ENCODE peak calls at places on chromosomes 16 and 17, in five cellular contexts. Q is HCT116, I is tibial nerve, T is body of pancreas, C is adrenal gland. K is an unnamed sample.

GRCh38 chr17:63956296-63956920 is 16.3 kb downstream of the SCN4A start:
- DNase-seq in C (no peak), T (no peak), I (no peak), Q (no peak), K (no peak)

GRCh38 chr16:50259334-50260205 is 6.8 kb upstream of the ADCY7 start:
- DNase-seq in T (no peak), Q (no peak), C (no peak), I (peak), K (peak)

GRCh38 chr16:48235556-48236136 is 8.5 kb upstream of the LONP2 start:
- DNase-seq in I (no peak), Q (no peak), T (no peak), C (no peak), K (no peak)

GRCh38 chr16:9099131-9099625 is 7.7 kb downstream of the HAPSTR1 start:
- DNase-seq in C (no peak), I (no peak), T (no peak), Q (no peak), K (no peak)

GRCh38 chr17:70609566-70609965 is 440.2 kb downstream of the KCNJ2 start:
- DNase-seq in T (no peak), Q (no peak), I (no peak), C (no peak), K (no peak)

GRCh38 chr17:19254651-19255050 is 17.5 kb downstream of the EPN2 start:
- DNase-seq in Q (no peak), C (no peak), I (no peak), T (no peak), K (no peak)

GRCh38 chr16:59330030-59330670 is 596.0 kb upstream of the GOT2 start:
- DNase-seq in Q (no peak), C (no peak), T (no peak), I (no peak), K (no peak)

GRCh38 chr16:84952335-84953050 is 58.8 kb downstream of the ZDHHC7 start:
- DNase-seq in Q (peak), T (peak), I (peak), C (peak), K (peak)

GRCh38 chr16:14386115-14386514 is 243.9 kb downstream of the PARN start:
- DNase-seq in C (no peak), T (no peak), Q (no peak), I (no peak), K (no peak)

GRCh38 chr17:78759203-78759968 is 22.7 kb downstream of the CYTH1 start:
- DNase-seq in Q (no peak), I (no peak), T (peak), C (no peak), K (peak)

GRCh38 chr17:9484789-9485188 is 90.8 kb downstream of the STX8 start:
- DNase-seq in T (no peak), I (no peak), Q (no peak), C (no peak), K (no peak)

GRCh38 chr16:73864868-73865267 is 431.7 kb upstream of the PSMD7 start:
- DNase-seq in I (no peak), T (no peak), C (no peak), Q (no peak), K (no peak)

GRCh38 chr16:19102187-19102872 is 11.4 kb upstream of the ITPRIPL2 start:
- DNase-seq in C (no peak), T (no peak), Q (no peak), I (no peak), K (no peak)

GRCh38 chr17:52660692-52661091 is 502.2 kb upstream of the CA10 start:
- DNase-seq in C (no peak), Q (no peak), I (no peak), T (no peak), K (no peak)

GRCh38 chr16:5042574-5043171 is 8.9 kb upstream of the NAGPA start:
- DNase-seq in C (no peak), T (no peak), I (no peak), Q (peak), K (no peak)

GRCh38 chr16:4316732-4317461 is 1.0 kb downstream of the GLIS2 start:
- DNase-seq in T (peak), I (no peak), Q (no peak), C (peak), K (no peak)

GRCh38 chr17:79618383-79619067 is 7.7 kb upstream of the RBFOX3 start:
- DNase-seq in I (no peak), T (no peak), Q (no peak), C (no peak), K (peak)

GRCh38 chr16:68377667-68378420 is 67.0 kb downstream of the PRMT7 start:
- DNase-seq in I (no peak), Q (no peak), T (no peak), C (no peak), K (no peak)

GRCh38 chr17:7063518-7064094 is 16.4 kb downstream of the CLEC10A start:
- DNase-seq in Q (no peak), I (no peak), C (no peak), T (no peak), K (no peak)

GRCh38 chr17:2056221-2057129 is 1.6 kb downstream of the HIC1 start:
- DNase-seq in I (no peak), Q (no peak), C (no peak), T (no peak), K (no peak)

GRCh38 chr17:38735161-38735997 is 5.2 kb downstream of the CISD3 start:
- DNase-seq in C (peak), T (peak), I (no peak), Q (no peak), K (peak)

GRCh38 chr17:18037482-18037881 is 1.5 kb downstream of the ATPAF2 start:
- DNase-seq in T (no peak), I (no peak), Q (no peak), C (no peak), K (no peak)

GRCh38 chr17:18040287-18040858 is 1.2 kb downstream of the GID4 start:
- DNase-seq in Q (no peak), T (no peak), C (no peak), I (no peak), K (no peak)

GRCh38 chr17:18038149-18038850 is 668 bp downstream of the ATPAF2 start:
- DNase-seq in C (no peak), T (no peak), Q (no peak), I (no peak), K (no peak)

GRCh38 chr17:18039535-18040286 is 503 bp downstream of the GID4 start:
- DNase-seq in T (peak), C (no peak), Q (no peak), I (peak), K (no peak)

DNA sequence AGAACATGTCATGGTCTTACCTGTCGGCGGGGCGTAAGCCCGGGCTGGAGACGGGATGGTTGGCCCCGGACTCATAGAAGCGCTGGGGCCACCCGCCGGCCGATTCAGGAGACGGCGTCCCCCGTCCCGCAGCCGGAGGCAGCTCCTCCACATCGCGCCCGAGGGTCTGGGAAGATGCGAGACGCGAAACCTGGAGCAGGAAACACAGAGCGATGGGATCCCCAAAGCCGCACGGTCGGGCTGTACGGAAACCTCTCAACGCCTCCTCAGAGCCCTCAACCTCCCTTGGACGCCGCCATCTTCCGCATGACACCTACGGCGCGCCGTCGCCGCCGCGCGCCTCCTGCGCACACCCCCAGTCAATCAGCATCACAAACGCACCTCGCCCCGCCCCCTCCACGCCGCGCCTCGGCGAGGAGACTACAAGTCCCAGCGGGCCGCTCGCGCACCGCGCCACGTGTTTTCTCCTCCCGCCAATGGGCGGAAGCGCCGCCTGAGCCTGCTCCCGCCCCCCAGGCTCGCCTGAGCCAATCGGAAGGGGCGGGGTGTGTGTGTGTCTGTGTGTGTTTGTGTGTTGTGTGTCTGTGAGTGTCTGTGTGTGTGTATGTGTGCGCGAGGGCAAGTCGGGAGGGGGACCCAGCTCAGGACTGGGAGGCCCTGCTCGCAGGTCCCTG is at the start of the genes ATPAF2 and GID4:
- DNase-seq in Q (peak), T (peak), I (peak), C (peak), K (peak)
- TF ChIP-seq POLR2A in Q (peak), T (peak), I (no peak), C (peak), K (no peak)

GRCh38 chr17:62619413-62620155 is 7.9 kb upstream of the MRC2 start:
- DNase-seq in T (no peak), C (no peak), Q (no peak), I (no peak), K (no peak)

GRCh38 chr17:62617894-62618472 is 9.5 kb upstream of the MRC2 start:
- DNase-seq in I (no peak), T (no peak), Q (no peak), C (no peak), K (no peak)

GRCh38 chr17:62618647-62619412 is 8.6 kb upstream of the MRC2 start:
- DNase-seq in T (no peak), Q (no peak), I (no peak), C (no peak), K (no peak)

GRCh38 chr17:62615503-62615902 is 12.0 kb upstream of the MRC2 start:
- DNase-seq in I (no peak), T (no peak), C (no peak), Q (no peak), K (no peak)

DNA sequence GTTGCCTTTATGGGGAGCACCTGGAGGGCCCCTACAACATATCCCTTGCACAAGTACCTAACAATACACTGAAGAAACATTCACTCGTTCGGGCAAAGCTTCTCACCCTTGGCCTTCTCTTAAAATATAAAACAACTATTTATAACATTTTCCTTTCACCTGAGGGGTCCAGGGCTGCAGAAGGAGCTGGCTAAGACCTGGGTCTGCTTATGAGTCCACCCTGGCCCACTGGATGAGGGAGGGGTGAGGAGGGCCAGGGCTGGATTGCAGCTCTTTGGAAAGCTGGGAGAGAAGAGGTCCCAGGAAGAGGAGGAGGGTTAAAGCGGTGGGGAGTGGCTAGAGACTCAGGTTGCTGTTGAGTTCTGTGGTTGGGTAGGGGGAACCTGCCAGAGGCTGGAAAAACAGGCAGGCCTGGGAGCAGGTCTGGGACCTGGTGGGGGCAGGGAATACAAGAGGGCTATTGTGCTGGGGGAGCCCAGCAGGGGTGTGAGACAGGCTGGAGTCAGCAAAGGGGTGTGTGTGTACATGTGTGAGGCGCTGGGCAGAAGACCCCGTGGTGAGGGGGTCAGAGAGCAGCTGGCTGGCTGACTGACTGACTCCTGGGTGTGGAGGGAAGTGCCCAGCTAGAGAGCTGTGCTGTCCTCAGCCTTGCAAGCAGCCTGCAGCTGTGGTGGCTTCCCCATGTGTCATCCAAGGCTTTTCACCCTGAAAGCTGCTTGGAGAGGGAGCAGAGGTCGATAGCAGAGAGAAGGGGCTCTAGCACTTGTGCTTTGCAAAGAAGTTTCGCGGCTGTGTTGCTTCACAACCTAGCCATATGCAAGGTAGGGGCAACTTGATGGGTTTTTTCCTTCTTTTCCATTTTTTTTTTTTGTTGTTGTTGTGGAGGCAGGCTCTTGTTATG is 10.2 kb upstream of the MRC2 start:
- DNase-seq in Q (no peak), T (no peak), I (no peak), C (no peak), K (no peak)
- TF ChIP-seq POLR2A in Q (no peak), T (no peak), I (no peak), C (no peak), K (no peak)

DNA sequence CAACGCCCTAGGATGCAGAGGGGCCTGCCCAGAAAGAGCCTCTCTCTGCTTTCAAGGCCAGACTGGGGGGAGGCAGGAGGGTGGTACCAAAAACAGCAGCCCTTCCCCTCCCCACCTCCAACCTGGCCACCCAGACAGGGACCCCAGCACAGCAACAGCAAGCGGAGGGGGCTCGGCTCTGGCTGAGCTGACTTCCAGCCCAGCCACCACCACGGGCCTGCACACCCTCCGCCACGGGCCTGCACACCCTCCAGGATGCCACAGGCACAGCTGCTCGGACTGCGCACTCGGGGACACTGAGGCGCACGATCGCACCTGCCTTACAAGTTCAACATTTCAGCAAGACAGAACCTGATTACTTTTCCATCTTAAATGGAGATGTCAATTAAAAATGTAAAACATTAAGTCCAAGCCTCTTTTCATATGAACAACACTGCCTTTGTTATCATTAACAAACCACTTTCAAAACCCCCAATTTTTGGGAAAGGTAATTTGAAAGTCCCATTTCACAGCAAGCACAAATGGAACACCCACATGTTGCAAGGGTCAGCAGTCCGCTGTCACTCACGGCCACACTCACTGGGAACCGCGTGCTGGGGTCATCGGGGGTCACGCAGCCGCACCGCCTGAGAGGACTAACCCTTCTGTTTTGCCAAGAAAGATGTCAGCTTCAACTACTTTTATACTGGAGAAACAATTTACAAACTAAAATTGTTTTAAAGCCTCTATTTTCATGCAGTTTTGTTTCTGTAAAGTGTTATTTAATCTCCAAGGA is 76.4 kb downstream of the ANKRD11 start:
- DNase-seq in I (no peak), C (no peak), T (no peak), Q (no peak), K (no peak)
- TF ChIP-seq POLR2A in I (no peak), C (no peak), T (no peak), Q (no peak), K (no peak)

GRCh38 chr17:76270127-76270592 is 5.0 kb downstream of the UBALD2 start:
- DNase-seq in T (no peak), I (no peak), C (no peak), Q (no peak), K (no peak)

GRCh38 chr17:76273435-76273921 is 8.3 kb downstream of the UBALD2 start:
- DNase-seq in Q (no peak), C (no peak), T (no peak), I (no peak), K (no peak)

GRCh38 chr17:76272541-76273434 is 7.6 kb downstream of the UBALD2 start:
- DNase-seq in T (no peak), C (no peak), I (no peak), Q (no peak), K (no peak)

GRCh38 chr17:76270770-76271668 is 5.9 kb downstream of the UBALD2 start:
- DNase-seq in Q (no peak), I (no peak), T (no peak), C (no peak), K (no peak)

DNA sequence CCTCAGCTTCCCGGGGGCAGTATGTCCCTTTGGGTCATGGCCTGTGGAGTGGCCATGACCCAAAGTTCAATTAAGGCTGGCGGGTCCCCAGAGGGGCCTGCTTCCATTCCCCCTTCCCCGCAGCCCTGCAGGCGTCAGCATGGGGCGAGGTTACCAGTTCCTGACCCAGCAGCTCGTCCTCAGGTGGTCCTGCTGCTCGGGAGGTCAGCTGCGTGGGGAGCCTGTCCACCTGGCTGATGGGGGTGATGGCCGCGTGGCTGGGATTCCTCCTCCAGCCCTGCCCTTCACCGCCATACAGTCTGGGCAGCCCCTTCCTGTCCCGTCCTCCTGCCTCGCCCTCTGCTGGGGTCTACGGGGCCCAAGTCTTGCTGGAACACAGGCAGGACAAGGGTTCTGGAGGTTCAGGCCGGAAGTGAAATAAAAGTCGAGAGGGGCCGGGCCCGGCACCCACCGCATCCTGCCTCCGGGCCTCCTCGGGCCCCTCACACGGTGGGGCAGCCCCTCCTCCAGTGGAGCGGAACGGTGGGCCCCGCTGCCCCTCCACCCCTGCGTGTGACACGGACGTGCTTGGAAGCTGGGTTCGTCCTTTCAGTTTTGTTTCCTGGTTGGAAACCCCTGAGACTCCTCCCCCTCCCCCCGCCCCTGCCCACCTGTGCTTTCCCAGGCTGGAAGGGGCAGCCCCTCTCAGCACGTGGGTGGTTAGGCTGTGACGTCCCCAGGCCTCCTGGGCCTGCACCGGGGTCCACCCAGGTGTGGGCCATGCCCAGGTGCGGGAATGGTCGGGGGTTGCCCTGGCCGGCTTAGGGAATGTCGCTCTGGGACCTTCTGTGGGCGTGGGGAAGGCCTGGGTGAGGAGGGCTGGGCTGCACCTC is 6.8 kb downstream of the UBALD2 start:
- DNase-seq in C (no peak), T (peak), Q (no peak), I (no peak), K (no peak)
- TF ChIP-seq POLR2A in C (no peak), T (peak), Q (no peak), I (no peak), K (no peak)

DNA sequence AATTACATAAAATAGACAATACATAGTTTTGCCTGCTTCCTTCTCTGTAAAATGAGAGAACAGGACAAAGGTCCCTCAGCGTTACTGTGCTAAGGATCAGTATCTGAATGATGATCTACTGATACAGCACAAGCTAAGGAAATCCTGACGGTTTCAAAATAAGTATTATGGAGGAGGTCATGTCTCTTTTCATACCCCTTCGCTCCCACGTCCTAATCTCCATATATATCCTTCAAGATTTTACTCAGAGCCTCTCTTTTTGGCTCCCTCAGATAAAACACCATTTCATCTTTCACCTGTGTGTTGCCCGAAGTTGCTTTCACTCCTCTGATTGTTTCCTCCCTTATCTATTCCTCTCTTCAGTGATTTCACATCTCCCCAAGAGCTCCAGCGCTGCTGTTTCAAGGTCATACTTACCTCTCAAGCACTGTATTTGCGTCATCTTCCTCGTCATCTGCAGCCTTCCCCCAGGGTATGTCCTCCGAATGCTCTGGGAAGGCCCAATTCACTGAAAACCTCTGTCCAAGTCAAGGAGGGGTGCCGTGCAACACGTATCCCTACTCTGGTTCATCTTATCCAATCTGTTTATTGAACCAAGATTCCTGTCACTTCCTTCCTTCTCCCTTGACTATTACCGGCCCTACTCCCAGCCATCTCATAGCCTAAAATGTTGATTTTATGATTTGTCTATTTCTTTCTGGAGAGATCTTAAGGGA is 1.2 kb upstream of the BLTP2 start:
- DNase-seq in I (no peak), C (peak), Q (no peak), T (peak), K (peak)
- TF ChIP-seq POLR2A in I (no peak), C (peak), Q (no peak), T (no peak), K (no peak)

DNA sequence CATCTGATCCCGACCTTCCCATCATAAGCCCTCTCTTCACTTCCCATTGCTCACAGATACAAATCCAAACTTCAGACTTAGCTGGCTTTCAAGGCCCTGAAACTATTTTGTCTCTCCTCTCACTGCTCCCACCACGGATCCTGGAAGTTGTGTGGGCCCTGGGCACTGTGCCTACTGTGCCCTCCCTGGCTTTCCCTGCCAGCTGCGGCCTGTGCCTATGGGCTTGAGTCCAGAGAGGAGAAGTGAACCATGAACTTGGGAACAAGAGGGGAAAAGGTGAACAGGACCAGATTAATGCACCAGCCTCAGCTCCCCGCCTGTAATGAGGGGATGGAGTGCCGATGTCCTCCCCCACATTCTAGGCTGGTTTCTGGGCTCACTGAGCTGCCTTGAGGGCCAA is 18.9 kb upstream of the KCNJ12 start:
- DNase-seq in T (no peak), Q (no peak), C (no peak), I (no peak), K (no peak)
- TF ChIP-seq POLR2A in T (no peak), Q (no peak), C (no peak), I (no peak), K (no peak)